ENCODE peak calls at places on chromosomes 7 and 10, in nine cellular contexts. I is CD4-positive, alpha-beta memory T cell; Z is stimulated activated naive CD8-positive, alpha-beta T cell treated with anti-CD3 and anti-CD28 coated beads, Interleukin-15, Interleukin-2, amounts not matched to agents 100 U/mL and 50 U/mL, for 24 hours; W is fibroblast of lung; O is left cardiac atrium; D is right cardiac atrium; B is activated CD4-positive, CD25-positive, alpha-beta regulatory T cell treated with anti-CD3 and anti-CD28 coated beads, Interleukin-2, amount 50 U/mL, for 16 hours; V is GM12891; U is activated naive CD4-positive, alpha-beta T cell. L is an unnamed sample.

GRCh38 chr7:148607151-148607661 is 16.6 kb downstream of the C7orf33 start:
- DNase-seq in I (no peak), Z (no peak), W (no peak), O (no peak), D (no peak), B (no peak), V (no peak), U (no peak), L (no peak)

GRCh38 chr7:120431016-120431415 is 158.0 kb downstream of the KCND2 start:
- DNase-seq in I (no peak), Z (no peak), W (no peak), O (no peak), D (no peak), B (no peak), V (no peak), U (no peak), L (no peak)

GRCh38 chr7:45148653-45148973 is 9.0 kb upstream of the RAMP3 start:
- DNase-seq in I (no peak), Z (no peak), W (no peak), O (no peak), D (no peak), B (no peak), V (no peak), U (no peak), L (no peak)

GRCh38 chr7:84085147-84085546 is 109.4 kb downstream of the SEMA3A start:
- DNase-seq in I (no peak), Z (no peak), W (peak; percentile 72), O (no peak), D (no peak), B (no peak), V (no peak), U (no peak), L (no peak)

GRCh38 chr10:95242581-95243317 is 48.1 kb downstream of the PDLIM1 start:
- DNase-seq in I (no peak), Z (peak; percentile 49), W (peak; percentile 48), O (no peak), D (no peak), B (no peak), V (no peak), U (no peak), L (no peak)

GRCh38 chr10:118870467-118871243 is 115.9 kb upstream of the CACUL1 start:
- DNase-seq in I (no peak), Z (no peak), W (peak; percentile 75), O (peak; percentile 55), D (no peak), B (no peak), V (no peak), U (no peak), L (no peak)

GRCh38 chr10:97188234-97188847 is 2.6 kb upstream of the SLIT1 start:
- DNase-seq in I (no peak), Z (no peak), W (no peak), O (no peak), D (no peak), B (no peak), V (no peak), U (no peak), L (no peak)

GRCh38 chr10:114304566-114305421 is 65.7 kb downstream of the VWA2 start:
- DNase-seq in I (peak; percentile 53), Z (peak; percentile 71), W (no peak), O (peak; percentile 53), D (peak; percentile 75), B (peak; percentile 16), V (peak; percentile 60), U (peak; percentile 19), L (peak; percentile 25)

GRCh38 chr10:2929457-2929856 is 137.9 kb upstream of the PFKP start:
- DNase-seq in I (no peak), Z (no peak), W (no peak), O (no peak), D (no peak), B (no peak), V (no peak), U (no peak), L (no peak)

GRCh38 chr7:44101966-44102845 is 1.9 kb upstream of the AEBP1 start:
- DNase-seq in I (no peak), Z (no peak), W (peak; percentile 61), O (peak; percentile 75), D (peak; percentile 81), B (no peak), V (no peak), U (no peak), L (no peak)

GRCh38 chr7:28750981-28751380 is 207.1 kb downstream of the TRIL start:
- DNase-seq in I (no peak), Z (no peak), W (no peak), O (no peak), D (no peak), B (no peak), V (no peak), U (no peak), L (no peak)

GRCh38 chr10:5559642-5560141 is 34.9 kb downstream of the CALML3 start:
- DNase-seq in I (no peak), Z (no peak), W (peak; percentile 89), O (no peak), D (no peak), B (no peak), V (no peak), U (no peak), L (no peak)

GRCh38 chr10:60314306-60314940 is 75.3 kb downstream of the ANK3 start:
- DNase-seq in I (no peak), Z (no peak), W (peak; percentile 81), O (no peak), D (no peak), B (no peak), V (no peak), U (no peak), L (no peak)

GRCh38 chr10:17026686-17027485 is 102.7 kb downstream of the CUBN start:
- DNase-seq in I (peak; percentile 85), Z (peak; percentile 73), W (peak; percentile 60), O (no peak), D (no peak), B (peak; percentile 47), V (no peak), U (peak; percentile 35), L (peak; percentile 62)

GRCh38 chr7:28349637-28350036 is 62.7 kb upstream of the CREB5 start:
- DNase-seq in I (no peak), Z (no peak), W (peak; percentile 27), O (no peak), D (no peak), B (no peak), V (no peak), U (no peak), L (no peak)

GRCh38 chr10:103507235-103508191 is 14.0 kb downstream of the NEURL1 start:
- DNase-seq in I (no peak), Z (no peak), W (no peak), O (no peak), D (no peak), B (no peak), V (no peak), U (no peak), L (no peak)

GRCh38 chr10:2262878-2263277 is 525.6 kb upstream of the ADARB2 start:
- DNase-seq in I (no peak), Z (no peak), W (no peak), O (no peak), D (no peak), B (no peak), V (no peak), U (no peak), L (no peak)

GRCh38 chr10:124063736-124064135 is 29.7 kb downstream of the CHST15 start:
- DNase-seq in I (no peak), Z (no peak), W (peak; percentile 92), O (no peak), D (no peak), B (no peak), V (no peak), U (no peak), L (peak; percentile 14)

GRCh38 chr10:49616421-49617230 is 2.8 kb downstream of the CHAT start:
- DNase-seq in I (no peak), Z (no peak), W (no peak), O (no peak), D (no peak), B (no peak), V (no peak), U (no peak), L (no peak)

GRCh38 chr7:39125849-39126248 is 148.1 kb downstream of the POU6F2 start:
- DNase-seq in I (no peak), Z (no peak), W (no peak), O (no peak), D (no peak), B (no peak), V (no peak), U (no peak), L (no peak)

GRCh38 chr7:88202799-88203198 is 17.0 kb downstream of the SRI start:
- DNase-seq in I (no peak), Z (no peak), W (no peak), O (no peak), D (no peak), B (no peak), V (no peak), U (no peak), L (no peak)

GRCh38 chr7:30433082-30433481 is 45.5 kb downstream of the NOD1 start:
- DNase-seq in I (no peak), Z (no peak), W (peak; percentile 79), O (peak; percentile 56), D (peak; percentile 80), B (no peak), V (no peak), U (no peak), L (no peak)

GRCh38 chr7:21771906-21772610 is 173.6 kb downstream of the CDCA7L start:
- DNase-seq in I (no peak), Z (no peak), W (no peak), O (no peak), D (no peak), B (no peak), V (no peak), U (no peak), L (no peak)

GRCh38 chr7:40570218-40570617 is 435.4 kb downstream of the SUGCT start:
- DNase-seq in I (no peak), Z (no peak), W (peak; percentile 77), O (no peak), D (no peak), B (no peak), V (no peak), U (no peak), L (no peak)

GRCh38 chr7:69782917-69783684 is 184.8 kb downstream of the AUTS2 start:
- DNase-seq in I (no peak), Z (no peak), W (peak; percentile 73), O (peak; percentile 50), D (peak; percentile 81), B (no peak), V (no peak), U (no peak), L (no peak)

L was measured in naive thymus-derived CD4-positive, alpha-beta T cell.